ENCODE peak calls at places on chromosomes 4 and X, in seven cellular contexts. G is HCT116, X is H1, I is GM12878, D is SK-N-SH, K is K562, A is HepG2. L is an unnamed sample.

GRCh38 chr4:87644286-87644685 is 5.8 kb upstream of the DMP1 start:
- DNase-seq in I (no peak), D (no peak), G (no peak), A (no peak), K (no peak), X (no peak), L (no peak)

GRCh38 chr4:98469776-98470175 is 188.6 kb downstream of the TSPAN5 start:
- DNase-seq in G (no peak), X (no peak), K (no peak), I (no peak), A (no peak), D (no peak), L (no peak)

GRCh38 chr4:110418641-110419040 is 57.3 kb upstream of the ENPEP start:
- DNase-seq in G (no peak), K (peak; percentile 71), D (no peak), I (no peak), X (peak; percentile 68), A (no peak), L (no peak)

GRCh38 chr4:164446516-164446915 is 307.4 kb upstream of the SMIM31 start:
- DNase-seq in A (no peak), X (no peak), K (no peak), D (no peak), I (no peak), G (no peak), L (no peak)

GRCh38 chr4:107044170-107044569 is 8.1 kb upstream of the DKK2 start:
- DNase-seq in K (no peak), A (no peak), I (no peak), X (no peak), D (no peak), G (peak; percentile 12), L (no peak)

GRCh38 chr4:154491731-154492249 is at the start of gene DCHS2:
- DNase-seq in G (no peak), D (peak; percentile 55), K (peak; percentile 86), I (no peak), A (peak; percentile 24), X (peak; percentile 78), L (peak; percentile 25)

GRCh38 chr4:112585977-112586736 is 50.6 kb downstream of the ZGRF1 start:
- DNase-seq in A (no peak), K (no peak), G (no peak), X (no peak), D (peak; percentile 32), I (no peak), L (no peak)

GRCh38 chrX:103540145-103540544 is 20.9 kb upstream of the RAB40A start:
- DNase-seq in A (no peak), G (no peak), K (no peak), D (no peak), I (no peak), X (no peak), L (no peak)

GRCh38 chr4:8029689-8030088 is 90.0 kb upstream of the AFAP1 start:
- DNase-seq in X (no peak), K (no peak), A (no peak), D (no peak), G (no peak), I (no peak), L (no peak)

GRCh38 chrX:53452812-53453211 is 18.6 kb upstream of the HSD17B10 start:
- DNase-seq in A (no peak), I (no peak), D (no peak), G (no peak), X (no peak), K (no peak), L (no peak)

GRCh38 chr4:80731436-80731835 is 299.1 kb upstream of the BMP3 start:
- DNase-seq in I (no peak), A (no peak), X (no peak), G (no peak), K (no peak), D (no peak), L (no peak)

GRCh38 chrX:19121898-19122640 is at the start of gene ADGRG2:
- DNase-seq in G (no peak), A (no peak), K (no peak), X (peak; percentile 65), I (no peak), D (peak; percentile 71), L (no peak)

GRCh38 chrX:54413753-54414152 is 26.5 kb upstream of the TSR2 start:
- DNase-seq in A (peak; percentile 45), I (no peak), K (no peak), G (no peak), D (no peak), X (no peak), L (no peak)

GRCh38 chr4:76208005-76208765 is 5.4 kb downstream of the SCARB2 start:
- DNase-seq in I (no peak), A (peak; percentile 85), K (peak; percentile 18), G (no peak), X (no peak), D (peak; percentile 32), L (no peak)

GRCh38 chr4:110636231-110636676 is 13.4 kb upstream of the PITX2 start:
- DNase-seq in D (no peak), X (no peak), G (peak; percentile 23), A (no peak), K (no peak), I (no peak), L (no peak)

GRCh38 chr4:145907363-145907762 is 31.3 kb downstream of the ZNF827 start:
- DNase-seq in K (no peak), X (no peak), A (no peak), I (no peak), G (no peak), D (no peak), L (no peak)

GRCh38 chrX:128653524-128653923 is 601.3 kb upstream of the ACTRT1 start:
- DNase-seq in X (no peak), K (no peak), I (no peak), G (no peak), A (no peak), D (no peak), L (peak; percentile 49)

GRCh38 chr4:69147334-69147733 is 51.1 kb downstream of the UGT2B7 start:
- DNase-seq in G (no peak), D (no peak), K (no peak), I (no peak), A (no peak), X (no peak), L (no peak)

GRCh38 chr4:173490817-173491518 is 39.1 kb downstream of the HAND2 start:
- DNase-seq in K (no peak), A (peak; percentile 68), D (no peak), I (no peak), G (no peak), X (no peak), L (no peak)

GRCh38 chrX:16137416-16138107 is 14.2 kb downstream of the GRPR start:
- DNase-seq in D (no peak), K (no peak), X (no peak), G (no peak), I (peak; percentile 47), A (no peak), L (no peak)

GRCh38 chrX:6228720-6229119 is at the start of gene NLGN4X:
- DNase-seq in X (no peak), G (no peak), A (no peak), D (peak; percentile 45), K (no peak), I (no peak), L (peak; percentile 68)

GRCh38 chr4:158190736-158191135 is 17.9 kb upstream of the GASK1B start:
- DNase-seq in K (no peak), G (no peak), A (no peak), X (no peak), I (no peak), D (no peak), L (no peak)

GRCh38 chrX:22203186-22203585 is 69.5 kb upstream of the CBLL2 start:
- DNase-seq in K (no peak), A (no peak), X (no peak), G (no peak), I (no peak), D (no peak), L (no peak)

GRCh38 chrX:124736553-124737240 is 390.3 kb downstream of the SH2D1A start:
- DNase-seq in D (no peak), X (peak; percentile 69), G (no peak), K (no peak), A (no peak), I (no peak), L (no peak)

DNA sequence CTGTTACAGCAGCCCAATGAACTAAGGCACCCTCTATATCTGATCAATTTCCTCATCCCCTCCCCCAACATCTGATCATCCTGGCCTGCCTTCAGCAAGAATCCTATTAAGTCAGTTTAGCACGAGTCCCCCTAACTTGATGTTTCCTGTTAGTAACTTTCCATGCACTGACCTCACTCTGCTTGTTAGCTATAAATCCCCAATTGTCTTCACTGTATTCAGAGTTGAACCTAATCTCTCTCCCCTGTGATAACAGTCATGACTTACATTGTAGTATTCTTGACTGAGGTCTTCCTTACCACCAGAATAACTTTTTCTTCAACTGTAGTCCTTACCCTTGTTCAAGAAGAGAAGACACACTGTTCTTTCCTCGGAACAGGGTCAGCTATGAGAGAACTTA is 8.5 kb downstream of the ANXA5 start:
- DNase-seq in G (no peak), I (no peak), X (no peak), D (no peak), K (no peak), A (no peak), L (no peak)
- H3K36me3 ChIP-seq in G (peaks cover 11% of the 10 kb centered on the region), I (peaks cover 7% of the 10 kb centered on the region), X (peaks cover 12% of the 10 kb centered on the region), D (peaks cover 73% of the 10 kb centered on the region), K (peaks cover 27% of the 10 kb centered on the region), A (peaks cover 19% of the 10 kb centered on the region), L (peaks cover 76% of the 10 kb centered on the region)

GRCh38 chrX:102126863-102127262 is 1.4 kb downstream of the TCEAL2 start:
- DNase-seq in D (no peak), K (no peak), X (no peak), I (no peak), G (no peak), A (no peak), L (no peak)
- H3K4me1 ChIP-seq in D (no peaks in the 10 kb centered on the region), K (no peaks in the 10 kb centered on the region), X (no peaks in the 10 kb centered on the region), I (no peaks in the 10 kb centered on the region), G (no peaks in the 10 kb centered on the region), A (no peaks in the 10 kb centered on the region), L (no peaks in the 10 kb centered on the region)

GRCh38 chrX:42028113-42028512 is 104.8 kb upstream of the CASK start:
- DNase-seq in K (peak; percentile 11), G (no peak), A (peak; percentile 18), I (no peak), D (peak; percentile 2), X (no peak), L (no peak)
- TF ChIP-seq YY1 in K (no peak), G (no peak), A (no peak), I (no peak), D (no peak), X (no peak), L (no peak)

GRCh38 chr4:39899291-39899690 is 78.4 kb downstream of the PDS5A start:
- DNase-seq in G (no peak), D (no peak), X (no peak), I (no peak), K (no peak), A (no peak), L (no peak)

GRCh38 chr4:39905656-39906055 is 72.1 kb downstream of the PDS5A start:
- DNase-seq in K (no peak), A (no peak), I (no peak), D (no peak), X (no peak), G (no peak), L (no peak)

GRCh38 chr4:39898015-39898414 is 79.7 kb downstream of the PDS5A start:
- DNase-seq in X (no peak), D (no peak), A (no peak), G (no peak), K (no peak), I (no peak), L (no peak)

DNA sequence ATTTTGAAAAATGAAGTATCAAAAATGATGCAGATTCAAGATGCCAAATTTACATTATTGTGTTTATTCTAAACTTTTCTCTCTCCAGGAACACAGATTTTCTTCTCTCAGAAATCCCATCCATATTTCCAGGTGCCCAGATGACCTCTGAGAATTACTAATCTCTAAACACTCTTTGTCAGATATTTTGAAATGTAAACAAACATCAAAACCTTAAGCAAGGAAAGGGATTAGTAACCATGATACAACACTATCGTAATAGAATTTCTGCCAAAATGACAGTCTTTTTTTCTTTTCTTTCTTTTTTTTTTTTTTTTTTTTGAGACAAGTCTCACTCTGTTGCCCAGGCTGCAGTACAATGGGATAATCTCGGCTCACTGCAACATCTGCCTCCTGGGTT is 76.7 kb downstream of the PDS5A start:
- DNase-seq in G (no peak), X (no peak), A (no peak), I (no peak), D (no peak), K (no peak), L (no peak)
- H3K36me3 ChIP-seq in G (peaks cover 50% of the 10 kb centered on the region), X (peaks cover 13% of the 10 kb centered on the region), A (peaks cover 21% of the 10 kb centered on the region), I (peaks cover 30% of the 10 kb centered on the region), D (peaks cover 62% of the 10 kb centered on the region), K (peaks cover 84% of the 10 kb centered on the region), L (peaks cover 62% of the 10 kb centered on the region)